ENCODE peak calls at places on chromosomes 6 and 20, in six cellular contexts. One of them, this sample, is unnamed.

GRCh38 chr6:135331002-135331401 is 149.9 kb downstream of the MYB start:
- DNase-seq in astrocyte of the spinal cord: peak; percentile 43
- DNase-seq in NCI-H748 treated with DMSO at 0.1 percent for 48 hours: no peak
- DNase-seq in foreskin fibroblast: no peak
- DNase-seq in HFFc6: peak; percentile 10
- DNase-seq in AML-193: no peak
- DNase-seq in this sample: peak; percentile 64

GRCh38 chr6:51934098-51934497 is 153.3 kb downstream of the PKHD1 start:
- DNase-seq in NCI-H748 treated with DMSO at 0.1 percent for 48 hours: peak; percentile 20
- DNase-seq in HFFc6: no peak
- DNase-seq in foreskin fibroblast: no peak
- DNase-seq in astrocyte of the spinal cord: no peak
- DNase-seq in AML-193: no peak
- DNase-seq in this sample: peak; percentile 40

GRCh38 chr6:170516783-170517616 is 36.1 kb downstream of the PSMB1 start:
- DNase-seq in NCI-H748 treated with DMSO at 0.1 percent for 48 hours: peak; percentile 66
- DNase-seq in AML-193: peak; percentile 84
- DNase-seq in foreskin fibroblast: peak; percentile 85
- DNase-seq in astrocyte of the spinal cord: peak; percentile 79
- DNase-seq in HFFc6: peak; percentile 69
- DNase-seq in this sample: peak; percentile 71

GRCh38 chr6:121539537-121539936 is 104.1 kb downstream of the GJA1 start:
- DNase-seq in astrocyte of the spinal cord: no peak
- DNase-seq in HFFc6: no peak
- DNase-seq in foreskin fibroblast: no peak
- DNase-seq in NCI-H748 treated with DMSO at 0.1 percent for 48 hours: no peak
- DNase-seq in AML-193: no peak
- DNase-seq in this sample: no peak

GRCh38 chr6:152160346-152160745 is 352.9 kb downstream of the ESR1 start:
- DNase-seq in AML-193: no peak
- DNase-seq in astrocyte of the spinal cord: no peak
- DNase-seq in foreskin fibroblast: no peak
- DNase-seq in NCI-H748 treated with DMSO at 0.1 percent for 48 hours: no peak
- DNase-seq in HFFc6: no peak
- DNase-seq in this sample: peak; percentile 79

GRCh38 chr6:121760640-121761213 is 325.3 kb downstream of the GJA1 start:
- DNase-seq in HFFc6: no peak
- DNase-seq in AML-193: no peak
- DNase-seq in astrocyte of the spinal cord: no peak
- DNase-seq in NCI-H748 treated with DMSO at 0.1 percent for 48 hours: no peak
- DNase-seq in foreskin fibroblast: no peak
- DNase-seq in this sample: no peak

GRCh38 chr6:72035966-72036365 is 149.6 kb downstream of the RIMS1 start:
- DNase-seq in foreskin fibroblast: no peak
- DNase-seq in HFFc6: no peak
- DNase-seq in astrocyte of the spinal cord: no peak
- DNase-seq in NCI-H748 treated with DMSO at 0.1 percent for 48 hours: no peak
- DNase-seq in AML-193: no peak
- DNase-seq in this sample: no peak

GRCh38 chr20:48630342-48631075 is 197.3 kb downstream of the PREX1 start:
- DNase-seq in foreskin fibroblast: no peak
- DNase-seq in NCI-H748 treated with DMSO at 0.1 percent for 48 hours: no peak
- DNase-seq in AML-193: no peak
- DNase-seq in HFFc6: no peak
- DNase-seq in astrocyte of the spinal cord: no peak
- DNase-seq in this sample: no peak

GRCh38 chr20:40540163-40540562 is 148.9 kb downstream of the MAFB start:
- DNase-seq in NCI-H748 treated with DMSO at 0.1 percent for 48 hours: no peak
- DNase-seq in AML-193: no peak
- DNase-seq in astrocyte of the spinal cord: no peak
- DNase-seq in HFFc6: no peak
- DNase-seq in foreskin fibroblast: no peak
- DNase-seq in this sample: no peak

GRCh38 chr6:7907159-7907558 is 3.4 kb downstream of the TXNDC5 start:
- DNase-seq in NCI-H748 treated with DMSO at 0.1 percent for 48 hours: no peak
- DNase-seq in foreskin fibroblast: no peak
- DNase-seq in HFFc6: no peak
- DNase-seq in AML-193: no peak
- DNase-seq in astrocyte of the spinal cord: no peak
- DNase-seq in this sample: no peak

GRCh38 chr6:44800171-44800671 is 412.7 kb downstream of the CDC5L start:
- DNase-seq in NCI-H748 treated with DMSO at 0.1 percent for 48 hours: no peak
- DNase-seq in HFFc6: peak; percentile 5
- DNase-seq in foreskin fibroblast: peak; percentile 38
- DNase-seq in astrocyte of the spinal cord: peak; percentile 89
- DNase-seq in AML-193: no peak
- DNase-seq in this sample: no peak

This sample was measured in GM12865.